ENCODE peak calls at places on chromosomes 11 and 22, in ten cellular contexts. R is fibroblast of lung; P is NCI-H748 treated with DMSO at 0.1 percent for 48 hours; T is stimulated activated CD4-positive, alpha-beta T cell treated with anti-CD3 and anti-CD28 coated beads, Interleukin-1b, Interleukin-23, amount 100 ng/mL, for 4 hours; B is NCI-H2029 treated with DMSO at 0.1 percent for 48 hours; G is T-helper 22 cell; Y is osteocyte; H is thoracic aorta; Z is NCI-H345; W is nucleus accumbens. D is an unnamed sample.

GRCh38 chr22:31122196-31122531 is 602 bp upstream of the INPP5J start:
- DNase-seq in G (no peak), H (no peak), W (no peak), Z (no peak), P (no peak), B (no peak), R (no peak), T (no peak), Y (no peak), D (no peak)

GRCh38 chr11:255176-255575 is 18.4 kb downstream of the PSMD13 start:
- DNase-seq in T (no peak), Z (no peak), P (no peak), W (no peak), H (no peak), R (peak), Y (no peak), B (no peak), G (no peak), D (no peak)

GRCh38 chr11:84384637-84385227 is 1098.6 kb upstream of the CCDC90B start:
- DNase-seq in B (peak), T (no peak), G (no peak), H (peak), W (no peak), Y (no peak), P (no peak), R (peak), Z (peak), D (no peak)

GRCh38 chr11:111602865-111603632 is 800 bp downstream of the SIK2 start:
- DNase-seq in B (peak), G (peak), R (peak), Y (no peak), P (peak), H (no peak), W (peak), Z (peak), T (no peak), D (no peak)

GRCh38 chr11:25891960-25892359 is 440.0 kb upstream of the ANO3 start:
- DNase-seq in R (no peak), Y (no peak), H (no peak), W (no peak), P (no peak), Z (no peak), T (no peak), G (no peak), B (no peak), D (no peak)

GRCh38 chr11:134439181-134439580 is 27.1 kb upstream of the B3GAT1 start:
- DNase-seq in H (no peak), R (no peak), P (no peak), Z (no peak), Y (no peak), G (no peak), B (no peak), W (no peak), T (no peak), D (no peak)

GRCh38 chr11:8531982-8532381 is 62.0 kb downstream of the STK33 start:
- DNase-seq in R (no peak), P (no peak), Y (no peak), H (no peak), B (no peak), Z (no peak), T (no peak), G (no peak), W (no peak), D (no peak)

GRCh38 chr22:39125622-39126021 is 26.9 kb downstream of the CBX7 start:
- DNase-seq in P (no peak), Z (no peak), B (peak), W (no peak), Y (no peak), T (no peak), R (no peak), G (no peak), H (no peak), D (no peak)

GRCh38 chr11:65431452-65432132 is 9.0 kb downstream of the NEAT1 start:
- DNase-seq in P (no peak), G (peak), W (no peak), R (peak), T (no peak), Z (no peak), B (no peak), Y (no peak), H (no peak), D (no peak)

GRCh38 chr11:74820763-74821162 is 72.1 kb downstream of the RNF169 start:
- DNase-seq in T (no peak), B (no peak), P (no peak), W (no peak), R (peak), Z (no peak), Y (no peak), H (no peak), G (no peak), D (no peak)

GRCh38 chr11:67572305-67572704 is 11.3 kb upstream of the GSTP1 start:
- DNase-seq in T (no peak), Y (no peak), G (no peak), W (no peak), P (no peak), B (no peak), R (no peak), Z (no peak), H (no peak), D (no peak)

GRCh38 chr11:119615003-119615878 is 113.8 kb downstream of the NECTIN1 start:
- DNase-seq in H (no peak), T (no peak), R (peak), G (no peak), W (no peak), B (no peak), P (no peak), Z (no peak), Y (no peak), D (no peak)

GRCh38 chr22:32880906-32881596 is 79.5 kb downstream of the TIMP3 start:
- DNase-seq in T (peak), Z (no peak), G (no peak), W (no peak), P (no peak), R (peak), H (no peak), B (peak), Y (no peak), D (peak)

GRCh38 chr11:58905141-58905715 is 34.1 kb upstream of the GLYATL1 start:
- DNase-seq in Y (no peak), H (no peak), W (no peak), G (no peak), P (peak), B (no peak), T (no peak), Z (peak), R (peak), D (no peak)

GRCh38 chr11:6693342-6694228 is 10.4 kb upstream of the MRPL17 start:
- DNase-seq in R (peak), W (no peak), Z (no peak), Y (no peak), B (no peak), H (peak), T (no peak), P (no peak), G (peak), D (no peak)

GRCh38 chr11:88666364-88666763 is 328.8 kb upstream of the CTSC start:
- DNase-seq in T (no peak), P (no peak), B (no peak), R (no peak), W (no peak), H (no peak), G (no peak), Z (no peak), Y (no peak), D (no peak)

GRCh38 chr11:128898580-128899344 is 7.6 kb downstream of the KCNJ5 start:
- DNase-seq in P (no peak), Y (no peak), R (no peak), B (no peak), Z (no peak), H (no peak), W (no peak), T (no peak), G (no peak), D (no peak)

GRCh38 chr11:129484068-129484467 is 108.4 kb downstream of the BARX2 start:
- DNase-seq in Y (no peak), R (no peak), T (no peak), H (no peak), G (no peak), P (no peak), B (no peak), Z (no peak), W (no peak), D (no peak)

GRCh38 chr22:38104084-38104483 is 6.4 kb downstream of the BAIAP2L2 start:
- DNase-seq in Z (no peak), G (no peak), W (no peak), B (no peak), P (no peak), R (no peak), H (no peak), Y (no peak), T (no peak), D (no peak)

GRCh38 chr11:119361056-119361787 is 14.7 kb upstream of the MFRP start:
- DNase-seq in G (no peak), T (peak), R (peak), P (no peak), W (no peak), H (no peak), B (peak), Z (no peak), Y (no peak), D (peak)

GRCh38 chr22:19571207-19571795 is 47.1 kb upstream of the CLDN5 start:
- DNase-seq in T (no peak), W (no peak), H (no peak), B (no peak), Z (no peak), Y (no peak), R (peak), P (no peak), G (no peak), D (no peak)

GRCh38 chr11:8055111-8055835 is 25.7 kb upstream of the TUB start:
- DNase-seq in B (no peak), G (no peak), Z (no peak), P (no peak), H (no peak), T (no peak), W (no peak), Y (peak), R (no peak), D (no peak)

GRCh38 chr11:61917043-61917356 is 366 bp downstream of the RAB3IL1 start:
- DNase-seq in B (no peak), T (no peak), Z (no peak), G (no peak), P (no peak), R (no peak), H (no peak), Y (no peak), W (no peak), D (no peak)

GRCh38 chr11:122277553-122277952 is 161.5 kb upstream of the BLID start:
- DNase-seq in Z (no peak), T (no peak), G (no peak), R (no peak), W (no peak), B (no peak), H (no peak), P (no peak), Y (no peak), D (no peak)

GRCh38 chr22:39514373-39514973 is 5.9 kb upstream of the ATF4 start:
- DNase-seq in Z (no peak), P (no peak), T (peak), B (no peak), Y (no peak), W (no peak), H (no peak), R (no peak), G (no peak), D (no peak)

GRCh38 chr11:66068923-66069714 is 953 bp upstream of the PACS1 start:
- DNase-seq in B (no peak), Y (peak), Z (peak), W (no peak), T (peak), P (no peak), H (peak), G (peak), R (peak), D (no peak)

GRCh38 chr11:32385998-32386397 is 49.3 kb downstream of the WT1 start:
- DNase-seq in R (peak), Y (no peak), W (no peak), B (no peak), Z (no peak), P (no peak), H (no peak), G (no peak), T (no peak), D (peak)

GRCh38 chr11:128708660-128709059 is 14.8 kb downstream of the FLI1 start:
- DNase-seq in B (no peak), P (no peak), G (no peak), R (no peak), T (no peak), Z (no peak), W (no peak), Y (no peak), H (no peak), D (no peak)

GRCh38 chr11:43217856-43218255 is 93.9 kb upstream of the API5 start:
- DNase-seq in W (no peak), H (no peak), P (no peak), T (no peak), R (no peak), G (no peak), B (no peak), Y (no peak), Z (no peak), D (no peak)

GRCh38 chr11:70536051-70536877 is 137.9 kb downstream of the CTTN start:
- DNase-seq in Z (no peak), T (no peak), Y (no peak), G (no peak), H (no peak), B (no peak), P (no peak), W (no peak), R (no peak), D (no peak)

GRCh38 chr11:74123008-74123448 is 47.8 kb downstream of the C2CD3 start:
- DNase-seq in W (no peak), R (no peak), H (no peak), P (no peak), Z (no peak), B (no peak), G (no peak), Y (no peak), T (no peak), D (no peak)